ENCODE peak calls at places on chromosomes 3 and 15, in seven cellular contexts. One of them, this sample, is unnamed.

GRCh38 chr3:141530133-141530768 is 43.4 kb downstream of the RASA2 start:
- DNase-seq in activated gamma-delta T cell treated with Interleukin-2 at 50 U/mL for 16 hours: no peak
- DNase-seq in sigmoid colon: no peak
- DNase-seq in astrocyte: peak
- DNase-seq in fibroblast of pulmonary artery: peak
- DNase-seq in HepG2: no peak
- DNase-seq in Peyer's patch: no peak
- DNase-seq in this sample: no peak

GRCh38 chr3:72338942-72339749 is 509.1 kb downstream of the SHQ1 start:
- DNase-seq in activated gamma-delta T cell treated with Interleukin-2 at 50 U/mL for 16 hours: no peak
- DNase-seq in sigmoid colon: no peak
- DNase-seq in astrocyte: peak
- DNase-seq in fibroblast of pulmonary artery: peak
- DNase-seq in HepG2: peak
- DNase-seq in Peyer's patch: no peak
- DNase-seq in this sample: no peak

GRCh38 chr15:40111888-40112287 is 3.2 kb upstream of the BMF start:
- DNase-seq in activated gamma-delta T cell treated with Interleukin-2 at 50 U/mL for 16 hours: no peak
- DNase-seq in sigmoid colon: no peak
- DNase-seq in astrocyte: no peak
- DNase-seq in fibroblast of pulmonary artery: no peak
- DNase-seq in HepG2: no peak
- DNase-seq in Peyer's patch: no peak
- DNase-seq in this sample: no peak

GRCh38 chr3:110526732-110527727 is 544.6 kb upstream of the NECTIN3 start:
- DNase-seq in activated gamma-delta T cell treated with Interleukin-2 at 50 U/mL for 16 hours: no peak
- DNase-seq in sigmoid colon: no peak
- DNase-seq in astrocyte: peak
- DNase-seq in fibroblast of pulmonary artery: peak
- DNase-seq in HepG2: no peak
- DNase-seq in Peyer's patch: no peak
- DNase-seq in this sample: no peak

GRCh38 chr3:16516695-16517481 is 3.4 kb upstream of the RFTN1 start:
- DNase-seq in activated gamma-delta T cell treated with Interleukin-2 at 50 U/mL for 16 hours: peak
- DNase-seq in sigmoid colon: no peak
- DNase-seq in astrocyte: peak
- DNase-seq in fibroblast of pulmonary artery: peak
- DNase-seq in HepG2: peak
- DNase-seq in Peyer's patch: peak
- DNase-seq in this sample: no peak

GRCh38 chr3:61847784-61848462 is 286.6 kb downstream of the PTPRG start:
- DNase-seq in activated gamma-delta T cell treated with Interleukin-2 at 50 U/mL for 16 hours: no peak
- DNase-seq in sigmoid colon: peak
- DNase-seq in astrocyte: no peak
- DNase-seq in fibroblast of pulmonary artery: peak
- DNase-seq in HepG2: peak
- DNase-seq in Peyer's patch: no peak
- DNase-seq in this sample: peak

GRCh38 chr3:124076231-124076630 is 84.3 kb upstream of the ROPN1 start:
- DNase-seq in activated gamma-delta T cell treated with Interleukin-2 at 50 U/mL for 16 hours: no peak
- DNase-seq in sigmoid colon: no peak
- DNase-seq in astrocyte: no peak
- DNase-seq in fibroblast of pulmonary artery: no peak
- DNase-seq in HepG2: no peak
- DNase-seq in Peyer's patch: no peak
- DNase-seq in this sample: no peak

GRCh38 chr3:20622304-20622703 is 436.3 kb upstream of the SGO1 start:
- DNase-seq in activated gamma-delta T cell treated with Interleukin-2 at 50 U/mL for 16 hours: no peak
- DNase-seq in sigmoid colon: no peak
- DNase-seq in astrocyte: peak
- DNase-seq in fibroblast of pulmonary artery: peak
- DNase-seq in HepG2: no peak
- DNase-seq in Peyer's patch: no peak
- DNase-seq in this sample: no peak

This sample was measured in colonic mucosa.